ENCODE peak calls at places on chromosomes 13 and 19, in nine cellular contexts. W, B, K, T, M, L, S, C and H are unnamed samples. For H3K36me3 and H3K4me1, the result is how much of the 10 kb centered on the place peaks cover.

GRCh38 chr13:32262165-32262564 is 53.0 kb downstream of the ZAR1L start:
- DNase-seq in W (no peak), T (no peak), C (no peak), S (no peak), B (no peak), K (no peak), L (no peak), M (no peak), H (no peak)

GRCh38 chr13:26991508-26992181 is 180.0 kb downstream of the USP12 start:
- DNase-seq in S (no peak), C (no peak), M (no peak), T (no peak), L (no peak), B (no peak), K (no peak), W (peak), H (no peak)

GRCh38 chr13:112346173-112346898 is 29.8 kb upstream of the SPACA7 start:
- DNase-seq in K (no peak), M (no peak), S (no peak), C (no peak), T (no peak), W (no peak), L (no peak), B (no peak), H (no peak)

GRCh38 chr19:1082165-1082927 is 12.8 kb downstream of the POLR2E start:
- DNase-seq in B (peak), M (peak), K (no peak), S (peak), C (peak), L (no peak), T (peak), W (peak), H (peak)

GRCh38 chr13:46170687-46171086 is 11.3 kb downstream of the LCP1 start:
- DNase-seq in W (no peak), C (no peak), B (peak), S (no peak), T (peak), M (peak), L (no peak), K (no peak), H (no peak)

GRCh38 chr19:18951721-18952281 is 10.8 kb upstream of the HOMER3 start:
- DNase-seq in T (no peak), W (no peak), K (no peak), M (no peak), L (no peak), B (no peak), C (no peak), S (no peak), H (no peak)

GRCh38 chr19:43132696-43133095 is 50.2 kb upstream of the PSG2 start:
- DNase-seq in T (no peak), L (no peak), M (no peak), W (no peak), S (no peak), B (no peak), K (no peak), C (no peak), H (no peak)

GRCh38 chr13:78102121-78102677 is 183.6 kb upstream of the EDNRB start:
- DNase-seq in W (no peak), L (peak), C (no peak), T (no peak), K (peak), S (peak), B (no peak), M (no peak), H (no peak)

GRCh38 chr13:24671367-24672117 is 8.7 kb upstream of the ATP12A start:
- DNase-seq in K (peak), T (no peak), M (no peak), W (no peak), S (peak), L (peak), B (no peak), C (peak), H (peak)

GRCh38 chr13:32121316-32121715 is 89.7 kb downstream of the FRY start:
- DNase-seq in S (no peak), C (no peak), T (no peak), L (no peak), K (no peak), B (no peak), W (no peak), M (no peak), H (no peak)

GRCh38 chr19:2446390-2446789 is 10.4 kb downstream of the LMNB2 start:
- DNase-seq in S (no peak), B (no peak), M (no peak), K (no peak), T (peak), C (no peak), L (no peak), W (no peak), H (no peak)

GRCh38 chr19:48502720-48503018 is 9.0 kb downstream of the LMTK3 start:
- DNase-seq in S (no peak), M (no peak), T (no peak), W (no peak), C (no peak), B (no peak), K (no peak), L (no peak), H (no peak)

GRCh38 chr19:49932731-49933131 is 3.4 kb upstream of the NUP62 start:
- DNase-seq in C (no peak), S (no peak), W (no peak), K (no peak), B (peak), T (peak), M (peak), L (no peak), H (peak)

GRCh38 chr13:107373551-107373950 is 805.6 kb upstream of the ARGLU1 start:
- DNase-seq in C (no peak), M (no peak), B (no peak), W (no peak), K (no peak), S (no peak), T (no peak), L (no peak), H (peak)

GRCh38 chr19:20238025-20238623 is 71.1 kb downstream of the ZNF486 start:
- DNase-seq in M (peak), S (peak), W (peak), L (peak), T (peak), B (peak), K (peak), C (peak), H (peak)

GRCh38 chr19:12703056-12703455 is 6.6 kb upstream of the FBXW9 start:
- DNase-seq in L (no peak), K (no peak), T (no peak), W (no peak), S (no peak), C (no peak), M (no peak), B (no peak), H (no peak)

GRCh38 chr13:66530686-66531085 is 699.5 kb downstream of the PCDH9 start:
- DNase-seq in B (no peak), C (no peak), T (no peak), K (no peak), M (no peak), S (no peak), W (no peak), L (no peak), H (no peak)

GRCh38 chr19:3573162-3573857 is 566 bp downstream of the HMG20B start:
- DNase-seq in W (peak), C (no peak), M (no peak), L (no peak), S (no peak), T (no peak), K (no peak), B (no peak), H (no peak)

GRCh38 chr13:74705438-74705837 is 571.2 kb upstream of the KLF12 start:
- DNase-seq in T (no peak), B (no peak), W (no peak), K (no peak), S (no peak), C (no peak), L (no peak), M (no peak), H (no peak)

GRCh38 chr19:4064073-4064550 is 2.6 kb downstream of the ZBTB7A start:
- DNase-seq in W (no peak), L (no peak), M (no peak), T (no peak), C (peak), S (no peak), B (no peak), K (no peak), H (no peak)

GRCh38 chr13:89066868-89067466 is 1395.8 kb downstream of the SLITRK5 start:
- DNase-seq in K (no peak), B (peak), M (peak), S (peak), L (no peak), W (no peak), C (no peak), T (no peak), H (peak)

GRCh38 chr19:19064811-19065745 is 1.3 kb downstream of the SLC25A42 start:
- DNase-seq in T (peak), B (peak), C (no peak), L (no peak), K (no peak), S (no peak), M (no peak), W (no peak), H (peak)

GRCh38 chr19:45125975-45126493 is 33.1 kb downstream of the PPP1R37 start:
- DNase-seq in K (peak), L (no peak), B (peak), M (peak), W (peak), S (peak), C (peak), T (peak), H (peak)

GRCh38 chr13:99658266-99658991 is 157.2 kb downstream of the TM9SF2 start:
- DNase-seq in C (peak), L (peak), T (peak), S (peak), M (peak), W (peak), B (peak), K (peak), H (peak)

GRCh38 chr13:48741377-48741776 is 87.6 kb downstream of the CYSLTR2 start:
- DNase-seq in C (no peak), L (no peak), T (no peak), K (no peak), W (no peak), B (no peak), M (no peak), S (no peak), H (no peak)

GRCh38 chr19:4524808-4525562 is 6.7 kb upstream of the PLIN4 start:
- DNase-seq in C (peak), B (peak), S (no peak), W (peak), M (peak), T (peak), L (no peak), K (peak), H (peak)

GRCh38 chr13:30224732-30225131 is 82.6 kb downstream of the KATNAL1 start:
- DNase-seq in S (no peak), M (no peak), C (no peak), T (no peak), B (no peak), L (no peak), W (no peak), K (no peak), H (no peak)

GRCh38 chr19:23512151-23512925 is 117.1 kb upstream of the ZNF91 start:
- DNase-seq in T (no peak), W (no peak), C (no peak), K (no peak), M (no peak), L (no peak), B (no peak), S (no peak), H (no peak)

GRCh38 chr19:406121-406711 is 2.7 kb downstream of the C2CD4C start:
- DNase-seq in K (no peak), M (no peak), C (peak), W (no peak), T (no peak), S (no peak), B (no peak), L (no peak), H (no peak)

GRCh38 chr19:38932425-38933179 is 1.9 kb downstream of the MRPS12 start:
- DNase-seq in T (peak), C (no peak), S (no peak), B (peak), W (no peak), M (no peak), L (no peak), K (no peak), H (peak)

GRCh38 chr13:103772576-103772975 is 706.4 kb upstream of the SLC10A2 start:
- DNase-seq in S (no peak), W (no peak), T (no peak), M (no peak), L (no peak), K (no peak), B (no peak), C (no peak), H (no peak)

GRCh38 chr19:57648336-57649003 is 15.5 kb downstream of the ZNF211 start:
- DNase-seq in K (no peak), L (no peak), W (no peak), T (no peak), S (no peak), B (no peak), C (peak), M (no peak), H (no peak)

GRCh38 chr13:98847780-98848179 is 95.3 kb upstream of the SLC15A1 start:
- DNase-seq in W (no peak), L (no peak), M (no peak), T (no peak), S (no peak), K (no peak), B (no peak), C (no peak), H (no peak)

GRCh38 chr19:38073806-38074685 is 150.0 kb downstream of the DPF1 start:
- DNase-seq in K (no peak), M (no peak), B (no peak), S (no peak), T (no peak), C (no peak), W (no peak), L (no peak), H (peak)

GRCh38 chr13:44969858-44970484 is 19.3 kb downstream of the NUFIP1 start:
- DNase-seq in C (no peak), M (no peak), K (peak), L (no peak), B (peak), T (peak), S (no peak), W (no peak), H (peak)

GRCh38 chr13:51729853-51730553 is 74.0 kb downstream of the DHRS12 start:
- DNase-seq in W (no peak), T (no peak), B (no peak), C (no peak), M (no peak), K (no peak), L (peak), S (peak), H (peak)

GRCh38 chr19:47152205-47152604 is 21.6 kb downstream of the SAE1 start:
- DNase-seq in W (no peak), S (no peak), C (no peak), K (no peak), L (no peak), M (no peak), T (no peak), B (no peak), H (no peak)

GRCh38 chr19:47151627-47152026 is 21.0 kb downstream of the SAE1 start:
- DNase-seq in W (no peak), B (no peak), M (no peak), C (no peak), S (no peak), T (no peak), L (no peak), K (no peak), H (no peak)

GRCh38 chr19:47152632-47153031 is 22.0 kb downstream of the SAE1 start:
- DNase-seq in W (no peak), M (no peak), C (no peak), S (no peak), K (no peak), B (no peak), T (no peak), L (no peak), H (peak)

GRCh38 chr19:47155141-47155540 is 24.5 kb downstream of the SAE1 start:
- DNase-seq in M (no peak), C (no peak), T (no peak), B (no peak), K (no peak), S (no peak), L (no peak), W (no peak), H (no peak)

DNA sequence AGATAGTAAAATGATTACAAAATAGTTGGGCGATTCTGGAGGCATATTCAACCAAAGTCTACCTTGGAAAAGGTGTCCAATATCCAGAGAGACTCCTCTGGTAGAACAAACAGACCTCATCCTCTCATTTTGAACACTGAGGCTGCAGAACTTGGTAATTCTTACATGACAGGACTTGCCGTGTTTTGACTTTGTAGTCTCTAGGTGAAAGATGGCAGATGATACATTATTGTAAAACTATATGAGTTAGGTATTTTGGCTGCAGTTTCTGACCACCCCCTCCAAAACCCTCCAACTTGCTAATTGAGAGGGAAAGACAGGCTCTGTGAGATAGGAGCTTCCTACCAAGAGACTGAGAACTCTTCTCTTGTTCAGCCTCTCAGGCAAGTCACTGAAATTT is 22.6 kb downstream of the SAE1 start:
- DNase-seq in M (no peak), S (no peak), B (no peak), L (no peak), C (no peak), T (no peak), K (no peak), W (no peak), H (no peak)
- H3K36me3 ChIP-seq in M (under half), S (under half), B (under half), L (under half), C (under half), T (under half), K (half or more), W (under half), H (under half)

GRCh38 chr19:10744848-10745293 is 27.0 kb downstream of the DNM2 start:
- DNase-seq in L (no peak), K (no peak), C (no peak), M (no peak), B (no peak), S (no peak), W (peak), T (no peak), H (peak)
- H3K4me1 ChIP-seq in L (half or more), K (half or more), C (under half), M (under half), B (half or more), S (half or more), W (half or more), T (under half), H (under half)

GRCh38 chr19:28493881-28494280 is 719.1 kb downstream of the UQCRFS1 start:
- DNase-seq in W (no peak), T (no peak), C (no peak), B (no peak), L (no peak), S (no peak), K (no peak), M (no peak), H (no peak)
- H3K36me3 ChIP-seq in W (under half), T (under half), C (under half), B (under half), L (under half), S (under half), K (under half), M (under half), H (under half)

GRCh38 chr13:20426766-20427448 is 98.8 kb downstream of the CRYL1 start:
- DNase-seq in S (no peak), B (no peak), T (no peak), K (no peak), L (no peak), M (no peak), W (no peak), C (no peak), H (no peak)
- H3K4me1 ChIP-seq in S (under half), B (under half), T (under half), K (under half), L (under half), M (under half), W (under half), C (under half), H (under half)